ENCODE peak calls at places on chromosomes 3 and 15, in five cellular contexts. V is cardiac septum; L is activated T-helper 1 cell treated with anti-CD3 and anti-CD28 coated beads, Interleukin-12 subunit alpha, Interleukin-12 subunit beta, Interleukin-2, Interleukin-4 antibody, amounts not matched to agents 30 ng/mL and 10 ng/mL and 1 ng/mL, durations not matched to agents 14 hours and 24 hours and 36 hours; R is activated CD8-positive, alpha-beta T cell treated with anti-CD3 and anti-CD28 coated beads for 36 hours; Z is HEK293T. J is an unnamed sample.

GRCh38 chr3:153970735-153971347 is 150.3 kb upstream of the ARHGEF26 start:
- DNase-seq in V (no peak), L (no peak), R (no peak), Z (no peak), J (peak)

GRCh38 chr15:66707310-66708160 is 5.5 kb downstream of the SMAD6 start:
- DNase-seq in V (no peak), L (no peak), R (no peak), Z (peak), J (no peak)

GRCh38 chr3:123587399-123587798 is 2.5 kb upstream of the HACD2 start:
- DNase-seq in V (no peak), L (no peak), R (no peak), Z (no peak), J (no peak)

GRCh38 chr3:118102737-118103136 is 931.9 kb downstream of the IGSF11 start:
- DNase-seq in V (no peak), L (no peak), R (no peak), Z (no peak), J (no peak)

GRCh38 chr15:59553879-59554735 is 57.5 kb upstream of the GCNT3 start:
- DNase-seq in V (no peak), L (no peak), R (no peak), Z (no peak), J (no peak)

GRCh38 chr3:185257334-185257733 is 3.5 kb upstream of the EHHADH start:
- DNase-seq in V (no peak), L (no peak), R (no peak), Z (no peak), J (no peak)

GRCh38 chr15:90082140-90082713 is 20.0 kb downstream of the IDH2 start:
- DNase-seq in V (no peak), L (no peak), R (no peak), Z (no peak), J (no peak)

GRCh38 chr3:153180860-153181372 is 18.9 kb downstream of the RAP2B start:
- DNase-seq in V (no peak), L (no peak), R (no peak), Z (no peak), J (no peak)

GRCh38 chr3:137612293-137612692 is 151.8 kb upstream of the SOX14 start:
- DNase-seq in V (no peak), L (no peak), R (no peak), Z (no peak), J (no peak)

GRCh38 chr15:39084683-39085530 is 496.0 kb upstream of the THBS1 start:
- DNase-seq in V (no peak), L (no peak), R (peak), Z (no peak), J (no peak)

GRCh38 chr3:195102609-195103467 is 168.1 kb downstream of the XXYLT1 start:
- DNase-seq in V (peak), L (no peak), R (no peak), Z (no peak), J (peak)

GRCh38 chr3:64651791-64652241 is 36.0 kb downstream of the ADAMTS9 start:
- DNase-seq in V (no peak), L (no peak), R (no peak), Z (no peak), J (no peak)

GRCh38 chr3:56322862-56323261 is 145.4 kb downstream of the ERC2 start:
- DNase-seq in V (no peak), L (no peak), R (no peak), Z (no peak), J (no peak)

GRCh38 chr3:72606005-72606800 is 242.0 kb downstream of the SHQ1 start:
- DNase-seq in V (no peak), L (no peak), R (no peak), Z (no peak), J (no peak)

GRCh38 chr15:48695835-48696573 is 50.5 kb upstream of the FBN1 start:
- DNase-seq in V (no peak), L (no peak), R (no peak), Z (no peak), J (no peak)

GRCh38 chr15:46091860-46092450 is 457.1 kb downstream of the SQOR start:
- DNase-seq in V (no peak), L (no peak), R (peak), Z (peak), J (peak)

GRCh38 chr3:152505926-152506325 is 237.2 kb downstream of the MBNL1 start:
- DNase-seq in V (no peak), L (peak), R (peak), Z (no peak), J (no peak)

GRCh38 chr3:177468816-177469590 is 271.7 kb upstream of the TBL1XR1 start:
- DNase-seq in V (no peak), L (no peak), R (no peak), Z (no peak), J (no peak)

GRCh38 chr3:13189639-13190375 is 116.6 kb upstream of the IQSEC1 start:
- DNase-seq in V (peak), L (no peak), R (peak), Z (no peak), J (no peak)

GRCh38 chr3:142027713-142028112 is 121.6 kb downstream of the TFDP2 start:
- DNase-seq in V (no peak), L (no peak), R (peak), Z (peak), J (no peak)

GRCh38 chr15:43410572-43411214 is 39.8 kb downstream of the TUBGCP4 start:
- DNase-seq in V (no peak), L (no peak), R (no peak), Z (no peak), J (peak)

GRCh38 chr3:4740397-4741105 is 238.7 kb upstream of the BHLHE40 start:
- DNase-seq in V (no peak), L (no peak), R (peak), Z (no peak), J (no peak)

GRCh38 chr3:179026636-179027035 is 45.0 kb downstream of the ZMAT3 start:
- DNase-seq in V (no peak), L (no peak), R (no peak), Z (no peak), J (no peak)

GRCh38 chr3:194607592-194608386 is 25.4 kb downstream of the TMEM44 start:
- DNase-seq in V (no peak), L (no peak), R (no peak), Z (no peak), J (no peak)

GRCh38 chr3:21641959-21642358 is 109.1 kb downstream of the ZNF385D start:
- DNase-seq in V (no peak), L (no peak), R (no peak), Z (no peak), J (no peak)

GRCh38 chr3:181176610-181177009 is 187.1 kb upstream of the DNAJC19 start:
- DNase-seq in V (no peak), L (no peak), R (peak), Z (peak), J (peak)

GRCh38 chr15:88664151-88664778 is 25.4 kb downstream of the ISG20 start:
- DNase-seq in V (no peak), L (no peak), R (peak), Z (no peak), J (peak)

GRCh38 chr3:45987368-45988099 is 8.1 kb downstream of the FYCO1 start:
- DNase-seq in V (no peak), L (no peak), R (no peak), Z (no peak), J (no peak)

GRCh38 chr3:107987036-107987557 is 103.7 kb downstream of the CD47 start:
- DNase-seq in V (peak), L (no peak), R (no peak), Z (no peak), J (peak)

J was measured in NCI-H460.